ENCODE peak calls at places on chromosomes 5 and 9, in five cellular contexts. Z is EL, R is ureter, V is kidney tubule cell, W is naive B cell. C is an unnamed sample.

GRCh38 chr5:55880453-55880852 is 29.3 kb downstream of the IL31RA start:
- DNase-seq in Z (no peak), R (no peak), V (no peak), W (no peak), C (no peak)

GRCh38 chr5:124889850-124890249 is 143.4 kb upstream of the ZNF608 start:
- DNase-seq in Z (no peak), R (no peak), V (no peak), W (no peak), C (no peak)

GRCh38 chr5:149445343-149445738 is 66.2 kb upstream of the IL17B start:
- DNase-seq in Z (no peak), R (no peak), V (no peak), W (no peak), C (no peak)

GRCh38 chr5:160787247-160787646 is 64.8 kb downstream of the ATP10B start:
- DNase-seq in Z (no peak), R (no peak), V (peak; percentile 83), W (no peak), C (peak; percentile 47)

GRCh38 chr5:14256026-14256690 is 113.0 kb downstream of the TRIO start:
- DNase-seq in Z (no peak), R (no peak), V (no peak), W (no peak), C (no peak)

GRCh38 chr5:56152437-56152836 is 80.7 kb downstream of the ANKRD55 start:
- DNase-seq in Z (no peak), R (no peak), V (no peak), W (no peak), C (no peak)

GRCh38 chr9:110996436-110997224 is 41.6 kb downstream of the LPAR1 start:
- DNase-seq in Z (peak; percentile 77), R (no peak), V (no peak), W (no peak), C (no peak)

GRCh38 chr9:115234094-115234493 is 116.1 kb upstream of the TNC start:
- DNase-seq in Z (peak; percentile 91), R (no peak), V (peak; percentile 92), W (no peak), C (peak; percentile 84)

GRCh38 chr5:138975098-138975847 is 100.1 kb upstream of the LRRTM2 start:
- DNase-seq in Z (peak; percentile 74), R (peak; percentile 67), V (peak; percentile 87), W (no peak), C (peak; percentile 89)

GRCh38 chr5:129172561-129172960 is 78.0 kb downstream of the ISOC1 start:
- DNase-seq in Z (no peak), R (no peak), V (peak; percentile 6), W (no peak), C (no peak)

GRCh38 chr5:120465281-120465961 is 1.3 kb downstream of the PRR16 start:
- DNase-seq in Z (peak; percentile 82), R (peak; percentile 45), V (no peak), W (peak; percentile 8), C (no peak)

GRCh38 chr5:69046375-69046957 is 47.3 kb upstream of the SLC30A5 start:
- DNase-seq in Z (peak; percentile 6), R (no peak), V (peak; percentile 47), W (no peak), C (no peak)

GRCh38 chr9:80400624-80401230 is 829.0 kb downstream of the TLE4 start:
- DNase-seq in Z (no peak), R (no peak), V (no peak), W (no peak), C (no peak)

GRCh38 chr9:124771867-124772621 is 933 bp upstream of the NR6A1 start:
- DNase-seq in Z (peak; percentile 77), R (peak; percentile 69), V (peak; percentile 76), W (peak; percentile 37), C (peak; percentile 43)

GRCh38 chr9:126517751-126518261 is 95.9 kb upstream of the LMX1B start:
- DNase-seq in Z (no peak), R (no peak), V (no peak), W (no peak), C (no peak)

GRCh38 chr5:61330341-61330878 is 1.6 kb upstream of the ZSWIM6 start:
- DNase-seq in Z (peak; percentile 57), R (no peak), V (peak; percentile 74), W (no peak), C (peak; percentile 79)

GRCh38 chr5:126481243-126481642 is 58.0 kb downstream of the GRAMD2B start:
- DNase-seq in Z (peak; percentile 40), R (no peak), V (no peak), W (no peak), C (no peak)

GRCh38 chr5:1515921-1516571 is 7.7 kb downstream of the LPCAT1 start:
- DNase-seq in Z (no peak), R (peak; percentile 38), V (peak; percentile 99), W (no peak), C (peak; percentile 46)

GRCh38 chr5:110401881-110402280 is 324.6 kb downstream of the TMEM232 start:
- DNase-seq in Z (peak; percentile 10), R (no peak), V (no peak), W (no peak), C (no peak)

GRCh38 chr5:125992050-125992449 is 431.2 kb upstream of the GRAMD2B start:
- DNase-seq in Z (no peak), R (no peak), V (no peak), W (no peak), C (no peak)

GRCh38 chr9:134103391-134103998 is 32.4 kb upstream of the WDR5 start:
- DNase-seq in Z (no peak), R (no peak), V (no peak), W (no peak), C (no peak)

C was measured in kidney glomerular epithelial cell.